ENCODE peak calls at places on chromosomes 3 and 15, in nine cellular contexts. Q, B, G, L, Y, E, S, J and X are unnamed samples.

GRCh38 chr3:66904816-66905543 is 93.1 kb upstream of the KBTBD8 start:
- DNase-seq in Q (no peak), S (no peak), B (no peak), G (peak; percentile 8), E (peak; percentile 30), J (no peak), Y (no peak), L (peak; percentile 32), X (no peak)

GRCh38 chr3:3184876-3185275 is 5.4 kb upstream of the CRBN start:
- DNase-seq in Q (no peak), J (no peak), G (no peak), L (no peak), E (no peak), B (no peak), S (no peak), Y (no peak), X (no peak)

GRCh38 chr3:56456117-56456516 is 12.2 kb downstream of the ERC2 start:
- DNase-seq in Y (no peak), B (no peak), J (no peak), G (no peak), Q (no peak), E (no peak), S (no peak), L (no peak), X (no peak)

GRCh38 chr3:16441306-16441898 is 72.1 kb downstream of the RFTN1 start:
- DNase-seq in S (no peak), B (peak; percentile 25), J (no peak), L (no peak), G (no peak), Y (no peak), Q (no peak), E (no peak), X (no peak)

GRCh38 chr3:62164746-62165145 is 208.6 kb downstream of the FEZF2 start:
- DNase-seq in Y (no peak), Q (no peak), B (no peak), E (no peak), G (no peak), S (no peak), L (no peak), J (no peak), X (no peak)

GRCh38 chr3:180646187-180646790 is 33.0 kb downstream of the CCDC39 start:
- DNase-seq in S (no peak), Y (no peak), E (no peak), L (no peak), G (peak; percentile 21), Q (peak; percentile 1), B (no peak), J (no peak), X (no peak)

GRCh38 chr3:66938338-66938963 is 59.7 kb upstream of the KBTBD8 start:
- DNase-seq in B (peak; percentile 28), L (peak; percentile 76), Y (no peak), S (peak; percentile 44), E (peak; percentile 83), J (peak; percentile 32), G (peak; percentile 61), Q (peak; percentile 3), X (no peak)

GRCh38 chr3:110178965-110179364 is 841.6 kb upstream of the DPPA4 start:
- DNase-seq in J (no peak), G (no peak), L (peak; percentile 38), E (no peak), S (no peak), Q (no peak), Y (no peak), B (no peak), X (no peak)

DNA sequence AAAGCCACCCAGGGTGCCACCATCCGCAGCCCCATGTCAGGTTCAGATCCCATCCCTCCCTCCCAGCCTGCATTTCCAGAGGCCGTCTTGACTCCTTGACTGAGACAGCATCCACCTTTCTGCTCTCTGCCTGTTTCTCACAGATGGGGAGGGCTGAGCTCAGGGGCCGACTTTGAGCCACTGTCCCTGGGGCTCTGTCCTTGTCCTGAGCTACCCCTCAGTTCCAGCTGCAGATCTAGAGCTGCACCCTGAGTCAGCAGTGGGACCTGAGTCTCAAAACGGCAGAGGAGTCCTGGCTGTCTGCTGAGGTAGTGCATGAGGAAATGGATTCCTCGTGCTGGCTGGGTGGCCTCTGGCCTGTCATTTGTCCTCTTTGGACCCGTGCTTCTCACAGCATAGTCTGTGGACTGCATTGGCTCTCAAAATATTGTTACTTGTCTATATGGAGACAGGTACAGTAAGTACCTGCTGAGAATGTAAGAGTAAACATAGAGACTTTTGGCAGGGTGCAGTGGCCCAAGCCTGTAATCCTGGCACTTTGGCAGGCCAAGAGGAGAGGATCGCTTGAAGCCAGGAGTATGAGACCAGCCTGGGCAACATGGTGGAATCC is 22.3 kb downstream of the RPLP1 start:
- DNase-seq in E (no peak), S (no peak), Q (no peak), J (no peak), G (no peak), B (no peak), Y (no peak), L (no peak), X (no peak)
- TF ChIP-seq CTCF in E (no peak), S (peak; percentile 16), Q (no peak), J (no peak), G (peak; percentile 27), B (peak; percentile 15), Y (no peak), L (no peak), X (no peak)

GRCh38 chr3:194135806-194136518 is at the start of gene HES1:
- DNase-seq in Y (peak; percentile 23), S (peak; percentile 90), L (peak; percentile 95), G (peak; percentile 93), Q (peak; percentile 81), B (peak; percentile 96), J (peak; percentile 90), E (peak; percentile 98), X (peak; percentile 65)

GRCh38 chr3:194136519-194137313 is 768 bp downstream of the HES1 start:
- DNase-seq in L (peak; percentile 69), E (peak; percentile 78), S (peak; percentile 66), J (peak; percentile 49), Q (no peak), Y (peak; percentile 31), G (peak; percentile 13), B (peak; percentile 67), X (peak; percentile 53)

GRCh38 chr3:194138098-194138474 is 2.1 kb downstream of the HES1 start:
- DNase-seq in Y (no peak), B (no peak), G (no peak), L (no peak), J (no peak), S (no peak), E (no peak), Q (no peak), X (no peak)

GRCh38 chr3:194138732-194139084 is 2.8 kb downstream of the HES1 start:
- DNase-seq in Y (no peak), G (no peak), S (no peak), Q (no peak), L (peak; percentile 16), J (no peak), B (no peak), E (no peak), X (no peak)

DNA sequence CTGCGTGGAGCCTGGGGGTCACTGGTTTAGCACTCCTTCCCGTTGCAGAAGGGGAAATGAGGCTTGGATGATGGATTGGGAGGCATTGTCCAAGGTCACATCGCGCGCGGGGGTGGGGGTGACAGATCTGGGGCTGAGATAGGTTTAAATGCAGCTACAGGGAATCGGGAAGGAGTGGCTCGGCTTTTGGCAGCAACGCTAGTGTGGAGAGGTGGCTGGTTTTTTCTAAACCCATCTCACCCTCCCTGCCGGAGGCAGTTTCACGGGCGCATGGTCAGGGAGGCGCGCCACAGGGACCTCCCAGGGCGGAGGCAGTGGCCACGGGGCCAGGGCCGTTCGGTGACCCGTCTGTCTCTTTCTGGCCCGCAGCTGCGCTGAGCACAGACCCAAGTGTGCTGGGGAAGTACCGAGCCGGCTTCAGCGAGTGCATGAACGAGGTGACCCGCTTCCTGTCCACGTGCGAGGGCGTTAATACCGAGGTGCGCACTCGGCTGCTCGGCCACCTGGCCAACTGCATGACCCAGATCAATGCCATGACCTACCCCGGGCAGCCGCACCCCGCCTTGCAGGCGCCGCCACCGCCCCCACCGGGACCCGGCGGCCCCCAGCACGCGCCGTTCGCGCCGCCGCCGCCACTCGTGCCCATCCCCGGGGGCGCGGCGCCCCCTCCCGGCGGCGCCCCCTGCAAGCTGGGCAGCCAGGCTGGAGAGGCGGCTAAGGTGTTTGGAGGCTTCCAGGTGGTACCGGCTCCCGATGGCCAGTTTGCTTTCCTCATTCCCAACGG is 1.6 kb downstream of the HES1 start:
- DNase-seq in Q (no peak), Y (peak; percentile 65), B (no peak), E (peak; percentile 69), S (peak; percentile 63), J (peak; percentile 90), L (peak; percentile 42), G (peak; percentile 39), X (peak; percentile 74)
- TF ChIP-seq CTCF in Q (peak; percentile 68), Y (no peak), B (peak; percentile 33), E (peak; percentile 44), S (no peak), J (peak; percentile 60), L (peak; percentile 35), G (peak; percentile 48), X (no peak)

DNA sequence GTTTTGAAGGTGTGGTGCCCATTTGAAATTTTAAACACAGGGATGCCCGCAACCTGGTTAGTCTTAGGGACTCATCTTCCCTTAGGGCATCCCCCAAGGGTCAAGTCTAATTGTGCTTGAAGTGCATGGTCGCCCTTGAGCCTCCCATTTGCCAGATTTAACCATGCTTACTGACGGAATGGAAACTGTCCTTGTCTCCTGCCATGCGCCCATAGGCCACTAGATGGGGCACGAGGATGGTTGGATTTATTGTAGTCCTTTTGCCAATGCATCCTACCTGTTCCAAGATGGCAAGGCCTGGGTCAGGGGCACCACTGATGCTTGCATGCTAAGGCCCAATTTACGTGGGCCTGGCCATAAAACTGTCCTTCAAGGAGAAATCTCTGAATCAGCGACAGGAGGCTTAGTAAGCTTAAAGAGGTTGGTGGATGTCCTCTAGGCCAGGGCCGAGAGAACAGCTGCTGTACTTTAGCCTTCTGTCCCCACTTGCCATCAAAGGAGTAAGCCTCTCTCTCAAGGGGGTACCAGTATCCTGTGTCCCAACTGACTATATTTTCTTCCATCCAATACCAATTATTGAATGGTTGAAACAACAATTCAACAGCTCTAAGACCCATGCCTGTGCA is 355.4 kb downstream of the OTOL1 start:
- DNase-seq in S (peak; percentile 66), Q (peak; percentile 2), L (peak; percentile 65), J (peak; percentile 41), G (peak; percentile 33), B (no peak), E (peak; percentile 48), Y (no peak), X (no peak)
- TF ChIP-seq CTCF in S (peak; percentile 74), Q (peak; percentile 64), L (peak; percentile 86), J (peak; percentile 97), G (peak; percentile 83), B (peak; percentile 92), E (peak; percentile 83), Y (peak; percentile 22), X (no peak)

GRCh38 chr15:71785996-71786395 is 24.4 kb upstream of the NR2E3 start:
- DNase-seq in S (no peak), Y (no peak), J (no peak), G (no peak), Q (no peak), E (no peak), L (no peak), B (no peak), X (no peak)

GRCh38 chr15:71786673-71787072 is 23.7 kb upstream of the NR2E3 start:
- DNase-seq in B (no peak), G (no peak), E (no peak), J (no peak), L (no peak), Y (no peak), Q (no peak), S (no peak), X (no peak)

GRCh38 chr15:71782447-71783165 is 27.7 kb upstream of the NR2E3 start:
- DNase-seq in S (no peak), Q (no peak), J (no peak), B (no peak), G (no peak), L (no peak), Y (no peak), E (no peak), X (no peak)

GRCh38 chr15:71781965-71782265 is 28.4 kb upstream of the NR2E3 start:
- DNase-seq in Y (no peak), S (no peak), Q (no peak), E (no peak), B (no peak), L (no peak), G (no peak), J (no peak), X (no peak)

GRCh38 chr15:71784719-71785118 is 25.6 kb upstream of the NR2E3 start:
- DNase-seq in S (no peak), G (no peak), Q (no peak), E (no peak), B (no peak), Y (no peak), L (no peak), J (no peak), X (no peak)
- TF ChIP-seq CTCF in S (no peak), G (peak; percentile 29), Q (peak; percentile 39), E (peak; percentile 38), B (peak; percentile 23), Y (no peak), L (peak; percentile 14), J (peak; percentile 9), X (no peak)